ENCODE peak calls at places on chromosomes 6 and 20, in five cellular contexts. J, C, Z, D and Q are unnamed samples.

GRCh38 chr6:155224031-155224451 is 39.8 kb upstream of the CLDN20 start:
- DNase-seq in J (peak), C (no peak), Z (no peak), D (peak), Q (peak)

GRCh38 chr6:139540276-139540675 is 165.8 kb upstream of the CITED2 start:
- DNase-seq in J (no peak), C (no peak), Z (no peak), D (peak), Q (peak)

GRCh38 chr20:10800288-10800687 is 126.5 kb upstream of the JAG1 start:
- DNase-seq in J (no peak), C (no peak), Z (no peak), D (no peak), Q (no peak)

GRCh38 chr6:167644404-167645132 is 182.1 kb upstream of the AFDN start:
- DNase-seq in J (no peak), C (no peak), Z (no peak), D (no peak), Q (no peak)

GRCh38 chr6:127026247-127026646 is 92.2 kb upstream of the RSPO3 start:
- DNase-seq in J (no peak), C (no peak), Z (no peak), D (no peak), Q (no peak)

GRCh38 chr20:40225596-40225995 is 463.4 kb downstream of the MAFB start:
- DNase-seq in J (no peak), C (no peak), Z (no peak), D (peak), Q (no peak)

GRCh38 chr20:41395669-41396664 is 29.3 kb upstream of the EMILIN3 start:
- DNase-seq in J (no peak), C (no peak), Z (peak), D (no peak), Q (no peak)

GRCh38 chr6:109295109-109295765 is 87.0 kb downstream of the CD164 start:
- DNase-seq in J (no peak), C (no peak), Z (no peak), D (no peak), Q (no peak)

GRCh38 chr6:41371992-41372525 is 36.7 kb downstream of the NCR2 start:
- DNase-seq in J (no peak), C (peak), Z (no peak), D (peak), Q (no peak)

GRCh38 chr6:159079367-159079766 is 34.6 kb upstream of the TAGAP start:
- DNase-seq in J (no peak), C (no peak), Z (no peak), D (peak), Q (no peak)

GRCh38 chr6:144214029-144214428 is 63.7 kb downstream of the STX11 start:
- DNase-seq in J (no peak), C (no peak), Z (no peak), D (no peak), Q (no peak)

GRCh38 chr20:3681931-3682820 is at the start of gene ADAM33:
- DNase-seq in J (no peak), C (no peak), Z (no peak), D (peak), Q (no peak)

GRCh38 chr6:33694977-33695376 is 16.5 kb downstream of the UQCC2 start:
- DNase-seq in J (no peak), C (no peak), Z (no peak), D (no peak), Q (no peak)

GRCh38 chr6:152879681-152880080 is 103.2 kb downstream of the FBXO5 start:
- DNase-seq in J (no peak), C (no peak), Z (no peak), D (no peak), Q (no peak)

DNA sequence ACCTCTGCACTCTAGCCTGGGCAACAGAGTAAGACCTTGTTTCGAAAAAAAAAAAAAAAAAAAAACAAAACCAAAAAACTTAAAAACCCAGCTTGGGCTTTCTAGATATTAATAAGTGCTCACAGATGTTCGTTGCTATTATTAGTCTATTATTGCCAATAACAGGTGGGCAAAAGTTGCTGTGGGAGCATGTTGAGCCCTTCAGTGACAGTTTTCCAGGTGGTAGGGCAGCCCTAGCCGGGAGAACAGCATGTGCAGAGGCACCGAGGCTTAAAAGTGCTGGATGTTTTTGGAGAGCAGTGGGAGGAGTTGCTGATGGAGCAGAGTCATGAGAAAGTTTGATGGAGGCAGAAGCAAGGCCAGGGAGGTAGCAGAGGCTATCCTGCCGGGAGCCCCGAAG is 4.4 kb downstream of the PPP1R16B start:
- DNase-seq in J (no peak), C (no peak), Z (no peak), D (no peak), Q (no peak)
- H3K4me3 ChIP-seq in J (no peak), C (no peak), Z (no peak), D (no peak), Q (no peak)

GRCh38 chr6:79706527-79706926 is 75.4 kb downstream of the SH3BGRL2 start:
- DNase-seq in J (no peak), C (no peak), Z (no peak), D (no peak), Q (no peak)
- TF ChIP-seq CTCF in J (no peak), C (no peak), Z (no peak), D (no peak), Q (no peak)

GRCh38 chr20:50320005-50320909 is 129.6 kb downstream of the CEBPB start:
- DNase-seq in J (no peak), C (peak), Z (no peak), D (no peak), Q (no peak)
- H3K4me3 ChIP-seq in J (peak), C (no peak), Z (no peak), D (peak), Q (peak)

DNA sequence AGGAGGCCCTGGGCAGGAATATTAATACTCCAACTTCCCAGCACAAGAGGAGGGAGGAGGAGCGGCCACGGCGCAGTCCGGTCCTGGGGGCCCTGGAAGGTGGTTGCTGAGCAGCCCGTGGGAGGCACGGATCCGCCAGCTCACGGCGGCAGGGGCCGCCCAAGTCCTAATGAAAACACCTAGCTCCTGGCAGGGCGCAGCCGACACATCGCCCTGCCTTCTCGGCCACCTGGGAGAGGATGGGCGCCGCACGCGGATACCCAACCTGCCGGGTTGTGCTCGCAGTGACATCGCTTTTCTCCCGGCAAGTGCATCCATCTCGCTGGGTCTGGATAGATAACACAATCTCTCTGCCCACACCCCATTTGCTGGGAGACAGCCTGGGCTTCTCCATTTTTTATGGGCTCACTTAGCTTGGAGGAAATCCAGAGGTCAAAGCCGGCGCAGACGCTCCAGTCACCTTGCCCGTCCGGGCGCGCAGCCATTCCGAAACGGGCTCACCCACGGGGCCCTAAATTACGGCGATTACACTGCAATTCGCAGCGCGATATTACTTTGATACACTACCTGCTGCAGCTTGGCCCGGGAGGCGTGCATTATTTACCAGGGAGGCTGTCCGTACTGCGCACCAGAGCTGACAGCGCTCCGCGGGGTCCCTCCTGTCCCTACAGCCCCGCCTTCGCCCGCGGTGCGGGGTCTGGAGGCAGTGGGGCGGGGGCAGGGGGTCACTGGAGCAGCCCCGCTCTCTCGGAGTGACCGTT is 36.2 kb upstream of the CCDC167 start:
- DNase-seq in J (no peak), C (peak), Z (no peak), D (no peak), Q (no peak)
- TF ChIP-seq CTCF in J (no peak), C (no peak), Z (no peak), D (no peak), Q (no peak)